ENCODE peak calls at places on chromosomes 2 and 18, in ten cellular contexts. R, E, O, G, X, M, Q, D, J and T are unnamed samples.
A peak's percentile ranks its signal among the peaks of the same experiment; 100 is the strongest.

GRCh38 chr18:75161629-75162028 is 47.3 kb downstream of the PTGR3 start:
- DNase-seq in R (no peak), E (peak; percentile 54), O (no peak), G (no peak), X (no peak), M (peak; percentile 22), Q (no peak), D (no peak), J (no peak), T (no peak)

GRCh38 chr18:79459946-79460345 is 64.2 kb downstream of the NFATC1 start:
- DNase-seq in R (no peak), E (no peak), O (no peak), G (no peak), X (no peak), M (no peak), Q (no peak), D (no peak), J (no peak), T (no peak)

GRCh38 chr2:212646698-212647097 is 108.1 kb upstream of the ERBB4 start:
- DNase-seq in R (peak; percentile 71), E (no peak), O (peak; percentile 24), G (no peak), X (peak; percentile 87), M (peak; percentile 35), Q (no peak), D (no peak), J (peak; percentile 80), T (no peak)

GRCh38 chr2:103161456-103162289 is 399.8 kb downstream of the TMEM182 start:
- DNase-seq in R (peak; percentile 37), E (peak; percentile 36), O (peak; percentile 63), G (no peak), X (peak; percentile 62), M (peak; percentile 29), Q (peak; percentile 61), D (peak; percentile 79), J (peak; percentile 30), T (no peak)

GRCh38 chr18:47566809-47567208 is 315.3 kb upstream of the SKOR2 start:
- DNase-seq in R (no peak), E (no peak), O (no peak), G (no peak), X (no peak), M (no peak), Q (no peak), D (no peak), J (no peak), T (no peak)

GRCh38 chr2:212939777-212940531 is 211.5 kb downstream of the IKZF2 start:
- DNase-seq in R (no peak), E (peak; percentile 70), O (no peak), G (peak; percentile 51), X (no peak), M (peak; percentile 59), Q (no peak), D (no peak), J (no peak), T (peak; percentile 78)

GRCh38 chr2:47226124-47227040 is 71.3 kb upstream of the STPG4 start:
- DNase-seq in R (no peak), E (no peak), O (no peak), G (no peak), X (no peak), M (no peak), Q (no peak), D (no peak), J (peak; percentile 51), T (no peak)

GRCh38 chr2:112154246-112155110 is 16.3 kb downstream of the FBLN7 start:
- DNase-seq in R (no peak), E (peak; percentile 9), O (no peak), G (no peak), X (no peak), M (no peak), Q (no peak), D (no peak), J (no peak), T (no peak)

GRCh38 chr2:10407841-10408648 is 40.1 kb downstream of the ODC1 start:
- DNase-seq in R (peak; percentile 84), E (peak; percentile 86), O (peak; percentile 83), G (peak; percentile 73), X (peak; percentile 68), M (peak; percentile 92), Q (peak; percentile 83), D (no peak), J (peak; percentile 34), T (peak; percentile 67)

GRCh38 chr2:98751748-98752147 is 20.8 kb upstream of the MGAT4A start:
- DNase-seq in R (no peak), E (no peak), O (no peak), G (no peak), X (no peak), M (no peak), Q (no peak), D (no peak), J (no peak), T (no peak)

GRCh38 chr18:77139619-77140018 is 7.0 kb upstream of the MBP start:
- DNase-seq in R (no peak), E (no peak), O (no peak), G (peak; percentile 24), X (no peak), M (no peak), Q (no peak), D (no peak), J (no peak), T (no peak)

GRCh38 chr18:77140439-77141109 is 8.0 kb upstream of the MBP start:
- DNase-seq in R (no peak), E (no peak), O (no peak), G (peak; percentile 51), X (no peak), M (no peak), Q (peak; percentile 83), D (no peak), J (no peak), T (no peak)

GRCh38 chr18:77140030-77140429 is 7.4 kb upstream of the MBP start:
- DNase-seq in R (no peak), E (no peak), O (no peak), G (no peak), X (no peak), M (no peak), Q (no peak), D (no peak), J (no peak), T (no peak)

GRCh38 chr18:77143196-77143595 is 10.6 kb upstream of the MBP start:
- DNase-seq in R (no peak), E (no peak), O (no peak), G (peak; percentile 7), X (no peak), M (no peak), Q (no peak), D (no peak), J (no peak), T (no peak)

DNA sequence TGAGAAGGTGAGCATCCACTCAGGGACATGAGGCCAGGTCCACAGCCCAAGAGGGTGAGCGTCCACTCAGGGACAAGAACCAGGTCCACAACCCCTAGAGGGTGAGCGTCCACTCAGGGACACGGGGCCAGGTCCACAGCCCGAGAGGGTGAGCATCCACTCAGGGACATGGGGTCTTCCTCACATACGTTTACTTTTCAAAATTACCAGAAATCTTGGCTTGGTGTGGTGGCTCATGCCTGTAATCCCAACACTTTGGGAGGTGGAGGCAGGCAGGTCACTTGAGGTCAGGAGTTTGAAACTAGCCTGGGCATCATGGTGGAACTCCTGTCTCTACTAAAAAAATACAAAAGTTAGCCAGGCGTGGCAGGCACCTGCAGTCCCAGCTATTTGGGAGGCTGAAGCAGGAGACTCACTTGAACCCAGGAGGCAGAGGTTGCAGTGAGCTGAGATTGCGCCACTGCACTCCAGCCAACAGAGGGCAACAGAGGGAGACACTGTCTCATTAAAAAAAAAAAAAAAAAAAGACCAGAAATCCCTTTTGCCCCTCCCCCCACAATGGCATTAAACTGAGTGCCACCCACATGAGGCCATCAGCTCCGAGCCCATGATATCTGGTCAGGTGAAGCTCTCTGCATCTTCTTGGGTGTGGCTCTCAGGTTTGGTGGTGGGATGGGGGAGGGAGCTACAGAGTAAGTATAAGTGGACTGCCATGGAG is 9.0 kb upstream of the MBP start:
- DNase-seq in R (no peak), E (no peak), O (no peak), G (peak; percentile 10), X (no peak), M (no peak), Q (no peak), D (no peak), J (no peak), T (no peak)
- TF ChIP-seq CTCF in R (peak; percentile 8), E (no peak), O (peak; percentile 13), G (no peak), X (peak; percentile 24), M (peak; percentile 24), Q (no peak), D (peak; percentile 12), J (peak; percentile 1), T (no peak)

GRCh38 chr18:12254820-12255511 is 805 bp downstream of the CIDEA start:
- DNase-seq in R (no peak), E (no peak), O (no peak), G (no peak), X (no peak), M (no peak), Q (no peak), D (no peak), J (no peak), T (no peak)

GRCh38 chr18:12254137-12254819 is at the start of gene CIDEA:
- DNase-seq in R (no peak), E (no peak), O (peak; percentile 16), G (no peak), X (no peak), M (peak; percentile 43), Q (no peak), D (peak; percentile 86), J (no peak), T (no peak)

GRCh38 chr18:12252061-12252460 is 2.1 kb upstream of the CIDEA start:
- DNase-seq in R (no peak), E (no peak), O (no peak), G (no peak), X (no peak), M (no peak), Q (no peak), D (no peak), J (no peak), T (no peak)

GRCh38 chr18:12253027-12253426 is 1.1 kb upstream of the CIDEA start:
- DNase-seq in R (no peak), E (no peak), O (no peak), G (no peak), X (no peak), M (no peak), Q (no peak), D (no peak), J (no peak), T (no peak)

GRCh38 chr18:12253517-12254136 is 534 bp upstream of the CIDEA start:
- DNase-seq in R (no peak), E (no peak), O (no peak), G (no peak), X (no peak), M (peak; percentile 44), Q (no peak), D (peak; percentile 44), J (no peak), T (no peak)
- H3K4me3 ChIP-seq in R (peak overlapping the region; percentile 23), E (peak overlapping the region; percentile 40), O (peak overlapping the region; percentile 31), G (peak overlapping the region; percentile 38), X (peak overlapping the region; percentile 5), M (peak overlapping the region; percentile 27), Q (peak overlapping the region; percentile 44), D (peak overlapping the region; percentile 50), J (no peak overlapping the region), T (no peak overlapping the region)

GRCh38 chr2:44009136-44009744 is 13.5 kb upstream of the LRPPRC start:
- DNase-seq in R (no peak), E (no peak), O (no peak), G (no peak), X (no peak), M (no peak), Q (no peak), D (no peak), J (no peak), T (no peak)
- TF ChIP-seq CTCF in R (no peak), E (no peak), O (no peak), G (no peak), X (no peak), M (no peak), Q (no peak), D (peak; percentile 26), J (no peak), T (no peak)

GRCh38 chr2:190980630-190981214 is 33.2 kb downstream of the STAT1 start:
- DNase-seq in R (no peak), E (no peak), O (no peak), G (no peak), X (no peak), M (no peak), Q (no peak), D (no peak), J (no peak), T (no peak)
- H3K4me3 ChIP-seq in R (no peak overlapping the region), E (no peak overlapping the region), O (no peak overlapping the region), G (no peak overlapping the region), X (no peak overlapping the region), M (no peak overlapping the region), Q (no peak overlapping the region), D (no peak overlapping the region), J (no peak overlapping the region), T (no peak overlapping the region)